ENCODE peak calls at places on chromosomes 16 and 17, in five cellular contexts. One of them, this sample, is unnamed.

GRCh38 chr16:61098505-61098904 is 937.7 kb downstream of the CDH8 start:
- DNase-seq in lower leg skin: no peak
- DNase-seq in Panc1: no peak
- DNase-seq in Caco-2: no peak
- DNase-seq in gastrocnemius medialis: no peak
- DNase-seq in this sample: no peak

GRCh38 chr17:16342979-16343378 is 10.3 kb downstream of the CENPV start:
- DNase-seq in lower leg skin: no peak
- DNase-seq in Panc1: no peak
- DNase-seq in Caco-2: no peak
- DNase-seq in gastrocnemius medialis: peak; percentile 69
- DNase-seq in this sample: no peak

GRCh38 chr16:7004266-7004665 is 328.4 kb upstream of the RBFOX1 start:
- DNase-seq in lower leg skin: no peak
- DNase-seq in Panc1: no peak
- DNase-seq in Caco-2: no peak
- DNase-seq in gastrocnemius medialis: no peak
- DNase-seq in this sample: no peak

GRCh38 chr17:74930535-74931036 is 5.1 kb upstream of the OTOP3 start:
- DNase-seq in lower leg skin: no peak
- DNase-seq in Panc1: no peak
- DNase-seq in Caco-2: no peak
- DNase-seq in gastrocnemius medialis: no peak
- DNase-seq in this sample: no peak

GRCh38 chr17:56786989-56787482 is 46.7 kb downstream of the C17orf67 start:
- DNase-seq in lower leg skin: peak; percentile 63
- DNase-seq in Panc1: peak; percentile 65
- DNase-seq in Caco-2: no peak
- DNase-seq in gastrocnemius medialis: peak; percentile 63
- DNase-seq in this sample: no peak

GRCh38 chr17:16013943-16014407 is 14.4 kb downstream of the TTC19 start:
- DNase-seq in lower leg skin: no peak
- DNase-seq in Panc1: peak; percentile 81
- DNase-seq in Caco-2: no peak
- DNase-seq in gastrocnemius medialis: no peak
- DNase-seq in this sample: no peak

GRCh38 chr17:18626152-18626870 is 17.9 kb downstream of the TBC1D28 start:
- DNase-seq in lower leg skin: no peak
- DNase-seq in Panc1: no peak
- DNase-seq in Caco-2: no peak
- DNase-seq in gastrocnemius medialis: no peak
- DNase-seq in this sample: no peak

GRCh38 chr16:3797904-3798811 is 80.8 kb upstream of the TRAP1 start:
- DNase-seq in lower leg skin: no peak
- DNase-seq in Panc1: no peak
- DNase-seq in Caco-2: no peak
- DNase-seq in gastrocnemius medialis: no peak
- DNase-seq in this sample: no peak

GRCh38 chr16:88478115-88478514 is 25.0 kb downstream of the ZFPM1 start:
- DNase-seq in lower leg skin: no peak
- DNase-seq in Panc1: no peak
- DNase-seq in Caco-2: no peak
- DNase-seq in gastrocnemius medialis: no peak
- DNase-seq in this sample: no peak

GRCh38 chr17:74354123-74354522 is 7.5 kb downstream of the BTBD17 start:
- DNase-seq in lower leg skin: no peak
- DNase-seq in Panc1: peak; percentile 22
- DNase-seq in Caco-2: no peak
- DNase-seq in gastrocnemius medialis: no peak
- DNase-seq in this sample: peak; percentile 67

GRCh38 chr16:30748634-30749445 is 615 bp downstream of the PHKG2 start:
- DNase-seq in lower leg skin: no peak
- DNase-seq in Panc1: no peak
- DNase-seq in Caco-2: no peak
- DNase-seq in gastrocnemius medialis: no peak
- DNase-seq in this sample: no peak

GRCh38 chr16:67191995-67192681 is at the start of gene E2F4:
- DNase-seq in lower leg skin: peak; percentile 86
- DNase-seq in Panc1: peak; percentile 45
- DNase-seq in Caco-2: peak; percentile 92
- DNase-seq in gastrocnemius medialis: peak; percentile 86
- DNase-seq in this sample: peak; percentile 75

GRCh38 chr16:50992366-50993032 is 158.6 kb downstream of the SALL1 start:
- DNase-seq in lower leg skin: no peak
- DNase-seq in Panc1: no peak
- DNase-seq in Caco-2: no peak
- DNase-seq in gastrocnemius medialis: no peak
- DNase-seq in this sample: no peak

GRCh38 chr17:57408064-57408811 is 151.9 kb downstream of the MSI2 start:
- DNase-seq in lower leg skin: no peak
- DNase-seq in Panc1: no peak
- DNase-seq in Caco-2: no peak
- DNase-seq in gastrocnemius medialis: no peak
- DNase-seq in this sample: no peak

GRCh38 chr17:31216053-31216751 is 80.8 kb downstream of the OMG start:
- DNase-seq in lower leg skin: no peak
- DNase-seq in Panc1: no peak
- DNase-seq in Caco-2: no peak
- DNase-seq in gastrocnemius medialis: no peak
- DNase-seq in this sample: no peak

GRCh38 chr17:66021757-66022156 is 170.2 kb downstream of the CEP112 start:
- DNase-seq in lower leg skin: no peak
- DNase-seq in Panc1: no peak
- DNase-seq in Caco-2: no peak
- DNase-seq in gastrocnemius medialis: no peak
- DNase-seq in this sample: no peak

GRCh38 chr16:67198238-67198734 is 645 bp upstream of the ELMO3 start:
- DNase-seq in lower leg skin: no peak
- DNase-seq in Panc1: no peak
- DNase-seq in Caco-2: no peak
- DNase-seq in gastrocnemius medialis: no peak
- DNase-seq in this sample: no peak

GRCh38 chr17:41635121-41636097 is 11.0 kb upstream of the KRT17 start:
- DNase-seq in lower leg skin: no peak
- DNase-seq in Panc1: no peak
- DNase-seq in Caco-2: no peak
- DNase-seq in gastrocnemius medialis: no peak
- DNase-seq in this sample: no peak

GRCh38 chr16:7420843-7421242 is 88.2 kb downstream of the RBFOX1 start:
- DNase-seq in lower leg skin: no peak
- DNase-seq in Panc1: no peak
- DNase-seq in Caco-2: no peak
- DNase-seq in gastrocnemius medialis: no peak
- DNase-seq in this sample: no peak

GRCh38 chr16:4694664-4695451 is 1.5 kb downstream of the NUDT16L1 start:
- DNase-seq in lower leg skin: no peak
- DNase-seq in Panc1: no peak
- DNase-seq in Caco-2: peak; percentile 32
- DNase-seq in gastrocnemius medialis: no peak
- DNase-seq in this sample: no peak

GRCh38 chr17:40340880-40341807 is 23.4 kb downstream of the GJD3 start:
- DNase-seq in lower leg skin: peak; percentile 89
- DNase-seq in Panc1: peak; percentile 33
- DNase-seq in Caco-2: peak; percentile 92
- DNase-seq in gastrocnemius medialis: peak; percentile 91
- DNase-seq in this sample: peak; percentile 81

GRCh38 chr17:10652984-10653680 is 4.0 kb downstream of the MYH3 start:
- DNase-seq in lower leg skin: no peak
- DNase-seq in Panc1: no peak
- DNase-seq in Caco-2: no peak
- DNase-seq in gastrocnemius medialis: no peak
- DNase-seq in this sample: no peak

GRCh38 chr16:17246974-17247718 is 223.6 kb downstream of the XYLT1 start:
- DNase-seq in lower leg skin: no peak
- DNase-seq in Panc1: no peak
- DNase-seq in Caco-2: no peak
- DNase-seq in gastrocnemius medialis: no peak
- DNase-seq in this sample: no peak

GRCh38 chr17:19347323-19348080 is 15.0 kb downstream of the B9D1 start:
- DNase-seq in lower leg skin: no peak
- DNase-seq in Panc1: no peak
- DNase-seq in Caco-2: peak; percentile 34
- DNase-seq in gastrocnemius medialis: no peak
- DNase-seq in this sample: no peak

GRCh38 chr16:29757950-29758466 is 12.2 kb upstream of the C16orf54 start:
- DNase-seq in lower leg skin: no peak
- DNase-seq in Panc1: no peak
- DNase-seq in Caco-2: peak; percentile 81
- DNase-seq in gastrocnemius medialis: no peak
- DNase-seq in this sample: no peak

GRCh38 chr16:4859190-4859899 is 12.1 kb downstream of the UBN1 start:
- DNase-seq in lower leg skin: no peak
- DNase-seq in Panc1: no peak
- DNase-seq in Caco-2: no peak
- DNase-seq in gastrocnemius medialis: no peak
- DNase-seq in this sample: no peak

GRCh38 chr17:77735341-77736206 is 222.9 kb upstream of the TNRC6C start:
- DNase-seq in lower leg skin: peak; percentile 16
- DNase-seq in Panc1: no peak
- DNase-seq in Caco-2: no peak
- DNase-seq in gastrocnemius medialis: no peak
- DNase-seq in this sample: peak; percentile 5

GRCh38 chr16:80346160-80346632 is 194.6 kb upstream of the DYNLRB2 start:
- DNase-seq in lower leg skin: no peak
- DNase-seq in Panc1: no peak
- DNase-seq in Caco-2: no peak
- DNase-seq in gastrocnemius medialis: no peak
- DNase-seq in this sample: no peak

GRCh38 chr16:18788828-18789514 is 1.2 kb downstream of the RPS15A start:
- DNase-seq in lower leg skin: no peak
- DNase-seq in Panc1: no peak
- DNase-seq in Caco-2: no peak
- DNase-seq in gastrocnemius medialis: no peak
- DNase-seq in this sample: no peak

GRCh38 chr17:412211-413015 is 59.8 kb upstream of the RPH3AL start:
- DNase-seq in lower leg skin: peak; percentile 43
- DNase-seq in Panc1: peak; percentile 35
- DNase-seq in Caco-2: no peak
- DNase-seq in gastrocnemius medialis: no peak
- DNase-seq in this sample: no peak

GRCh38 chr17:57531648-57532486 is 213.2 kb downstream of the CCDC182 start:
- DNase-seq in lower leg skin: no peak
- DNase-seq in Panc1: no peak
- DNase-seq in Caco-2: no peak
- DNase-seq in gastrocnemius medialis: no peak
- DNase-seq in this sample: no peak

GRCh38 chr16:21950782-21951521 is 2.2 kb upstream of the UQCRC2 start:
- DNase-seq in lower leg skin: no peak
- DNase-seq in Panc1: peak; percentile 12
- DNase-seq in Caco-2: no peak
- DNase-seq in gastrocnemius medialis: no peak
- DNase-seq in this sample: no peak

GRCh38 chr17:6102615-6103014 is 32.4 kb downstream of the WSCD1 start:
- DNase-seq in lower leg skin: no peak
- DNase-seq in Panc1: no peak
- DNase-seq in Caco-2: no peak
- DNase-seq in gastrocnemius medialis: no peak
- DNase-seq in this sample: no peak

GRCh38 chr17:57572600-57572999 is 172.5 kb downstream of the CCDC182 start:
- DNase-seq in lower leg skin: no peak
- DNase-seq in Panc1: no peak
- DNase-seq in Caco-2: no peak
- DNase-seq in gastrocnemius medialis: peak; percentile 50
- DNase-seq in this sample: no peak

GRCh38 chr16:69482410-69482951 is 58.1 kb downstream of the CYB5B start:
- DNase-seq in lower leg skin: peak; percentile 56
- DNase-seq in Panc1: no peak
- DNase-seq in Caco-2: peak; percentile 23
- DNase-seq in gastrocnemius medialis: peak; percentile 20
- DNase-seq in this sample: no peak

GRCh38 chr17:10649031-10649430 is 8.1 kb downstream of the MYH3 start:
- DNase-seq in lower leg skin: no peak
- DNase-seq in Panc1: no peak
- DNase-seq in Caco-2: no peak
- DNase-seq in gastrocnemius medialis: no peak
- DNase-seq in this sample: no peak

GRCh38 chr16:87584271-87584670 is 18.0 kb upstream of the JPH3 start:
- DNase-seq in lower leg skin: no peak
- DNase-seq in Panc1: no peak
- DNase-seq in Caco-2: no peak
- DNase-seq in gastrocnemius medialis: no peak
- DNase-seq in this sample: no peak

DNA sequence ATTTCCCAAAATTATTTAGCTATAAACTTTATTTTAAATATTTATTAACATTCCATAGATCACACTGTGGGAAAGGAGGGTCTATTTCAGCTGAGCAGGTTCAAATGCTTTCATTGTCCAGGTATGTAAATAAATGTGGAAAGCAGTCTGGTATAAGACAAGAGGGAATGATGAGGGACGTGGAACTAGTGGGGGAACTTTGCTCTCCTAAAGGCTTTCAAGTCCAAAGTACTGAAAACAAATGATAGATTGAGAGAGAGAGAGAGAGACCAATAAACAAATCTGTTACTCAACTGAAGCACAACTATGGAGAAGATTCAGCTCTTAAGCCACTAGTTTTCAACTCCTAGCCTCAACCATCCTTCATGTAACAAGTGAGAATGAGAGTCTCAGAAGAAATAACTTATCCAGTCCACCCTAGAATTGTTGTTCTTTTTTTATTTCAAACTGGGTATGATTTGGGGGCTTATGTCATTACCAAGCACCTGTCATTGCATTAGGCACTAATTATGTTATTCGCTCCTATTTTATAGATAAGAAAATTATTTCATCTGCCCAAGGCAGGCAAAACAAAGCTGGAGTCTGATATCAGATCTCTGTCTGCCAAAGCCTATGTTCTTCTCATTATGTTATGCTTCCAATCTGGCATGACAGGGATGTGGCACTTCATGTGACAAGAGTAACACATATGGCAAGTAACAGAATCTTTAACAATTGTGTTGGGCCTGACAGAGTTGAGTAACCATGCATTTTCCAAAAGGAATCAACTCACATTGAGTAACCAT is 61.4 kb upstream of the TOM1L1 start:
- DNase-seq in lower leg skin: no peak
- DNase-seq in Panc1: no peak
- DNase-seq in Caco-2: no peak
- DNase-seq in gastrocnemius medialis: no peak
- DNase-seq in this sample: no peak
- TF ChIP-seq CTCF in lower leg skin: no peak
- TF ChIP-seq CTCF in Panc1: no peak
- TF ChIP-seq CTCF in Caco-2: no peak
- TF ChIP-seq CTCF in gastrocnemius medialis: no peak
- TF ChIP-seq CTCF in this sample: no peak

GRCh38 chr17:29682054-29682453 is 59.3 kb upstream of the CORO6 start:
- DNase-seq in lower leg skin: no peak
- DNase-seq in Panc1: no peak
- DNase-seq in Caco-2: no peak
- DNase-seq in gastrocnemius medialis: no peak
- DNase-seq in this sample: no peak
- TF ChIP-seq CTCF in lower leg skin: no peak
- TF ChIP-seq CTCF in Panc1: no peak
- TF ChIP-seq CTCF in Caco-2: no peak
- TF ChIP-seq CTCF in gastrocnemius medialis: no peak
- TF ChIP-seq CTCF in this sample: no peak

GRCh38 chr16:68472581-68472980 is 24.3 kb upstream of the SMPD3 start:
- DNase-seq in lower leg skin: no peak
- DNase-seq in Panc1: no peak
- DNase-seq in Caco-2: no peak
- DNase-seq in gastrocnemius medialis: no peak
- DNase-seq in this sample: no peak
- TF ChIP-seq CTCF in lower leg skin: no peak
- TF ChIP-seq CTCF in Panc1: no peak
- TF ChIP-seq CTCF in Caco-2: no peak
- TF ChIP-seq CTCF in gastrocnemius medialis: no peak
- TF ChIP-seq CTCF in this sample: no peak

GRCh38 chr16:49859139-49859947 is 3.4 kb upstream of the ZNF423 start:
- DNase-seq in lower leg skin: no peak
- DNase-seq in Panc1: no peak
- DNase-seq in Caco-2: no peak
- DNase-seq in gastrocnemius medialis: no peak
- DNase-seq in this sample: no peak
- TF ChIP-seq CTCF in lower leg skin: no peak
- TF ChIP-seq CTCF in Panc1: no peak
- TF ChIP-seq CTCF in Caco-2: peak; percentile 1
- TF ChIP-seq CTCF in gastrocnemius medialis: no peak
- TF ChIP-seq CTCF in this sample: no peak

This sample was measured in progenitor cell of endocrine pancreas.